ENCODE peak calls at places on chromosomes 7 and 10, in nine cellular contexts. L is astrocyte of the spinal cord; O is transverse colon; H is GM13976; P is kidney epithelial cell; Q is activated CD8-positive, alpha-beta T cell treated with anti-CD3 and anti-CD28 coated beads for 36 hours; D is AG09309; U is HCT116; G is neural crest cell. S is an unnamed sample.

GRCh38 chr10:8054498-8055407 is at the start of gene GATA3:
- DNase-seq in U (no peak), Q (peak), H (peak), D (no peak), O (peak), L (peak), G (no peak), P (peak), S (peak)

GRCh38 chr10:20303453-20304152 is 487.4 kb downstream of the PLXDC2 start:
- DNase-seq in Q (no peak), U (no peak), O (no peak), D (no peak), P (no peak), G (no peak), H (no peak), L (no peak), S (no peak)

GRCh38 chr7:151245360-151246160 is 2.9 kb downstream of the SMARCD3 start:
- DNase-seq in G (peak), D (no peak), L (no peak), U (no peak), Q (peak), H (peak), O (peak), P (no peak), S (peak)

GRCh38 chr10:74683067-74683466 is 143.3 kb upstream of the KAT6B start:
- DNase-seq in G (no peak), U (no peak), D (no peak), H (no peak), O (no peak), P (no peak), L (no peak), Q (no peak), S (no peak)

GRCh38 chr10:97763411-97763810 is 8.4 kb downstream of the SFRP5 start:
- DNase-seq in D (no peak), G (no peak), O (no peak), Q (no peak), P (no peak), U (no peak), L (no peak), H (no peak), S (peak)

GRCh38 chr7:82343-83155 is 109.8 kb upstream of the FAM20C start:
- DNase-seq in H (no peak), U (no peak), O (peak), Q (no peak), P (no peak), D (no peak), G (no peak), L (no peak), S (peak)

GRCh38 chr10:86666538-86666937 is 1.8 kb upstream of the LDB3 start:
- DNase-seq in P (no peak), U (no peak), L (no peak), O (no peak), D (no peak), H (no peak), Q (no peak), G (no peak), S (no peak)

GRCh38 chr7:46759711-46760480 is 822.0 kb downstream of the TNS3 start:
- DNase-seq in L (peak), D (peak), P (no peak), U (no peak), H (no peak), G (no peak), Q (no peak), O (no peak), S (no peak)

GRCh38 chr7:106405697-106406141 is 120.9 kb upstream of the NAMPT start:
- DNase-seq in P (no peak), H (no peak), G (no peak), Q (peak), D (no peak), O (no peak), L (no peak), U (no peak), S (no peak)

GRCh38 chr10:110500515-110500905 is 2.8 kb downstream of the DUSP5 start:
- DNase-seq in L (peak), G (no peak), H (no peak), U (no peak), P (no peak), Q (no peak), D (no peak), O (no peak), S (no peak)

GRCh38 chr7:95367606-95368005 is 28.6 kb downstream of the PON3 start:
- DNase-seq in P (no peak), O (no peak), D (no peak), U (no peak), Q (no peak), L (no peak), G (no peak), H (no peak), S (no peak)

GRCh38 chr7:51158742-51159441 is 157.7 kb downstream of the COBL start:
- DNase-seq in H (no peak), D (no peak), Q (no peak), L (no peak), U (no peak), G (no peak), P (no peak), O (no peak), S (no peak)

GRCh38 chr10:95428702-95429101 is 132.5 kb downstream of the SORBS1 start:
- DNase-seq in H (no peak), G (no peak), P (no peak), L (no peak), Q (no peak), D (no peak), U (no peak), O (no peak), S (no peak)

GRCh38 chr10:34157501-34157900 is 657.6 kb downstream of the PARD3 start:
- DNase-seq in H (no peak), L (no peak), P (no peak), Q (no peak), D (no peak), O (no peak), G (no peak), U (no peak), S (no peak)

GRCh38 chr10:63393050-63393449 is 72.7 kb downstream of the JMJD1C start:
- DNase-seq in D (no peak), H (no peak), P (no peak), L (no peak), U (no peak), O (no peak), Q (no peak), G (no peak), S (no peak)

GRCh38 chr10:110530131-110530831 is 32.6 kb downstream of the DUSP5 start:
- DNase-seq in G (peak), H (no peak), D (no peak), Q (peak), P (no peak), L (peak), U (peak), O (no peak), S (no peak)

GRCh38 chr10:14623931-14624330 is 150.8 kb downstream of the FAM107B start:
- DNase-seq in L (no peak), G (no peak), Q (no peak), H (no peak), O (no peak), P (no peak), U (no peak), D (no peak), S (no peak)

GRCh38 chr7:150369740-150370501 is 1.3 kb downstream of the REPIN1 start:
- DNase-seq in L (no peak), G (no peak), H (no peak), U (no peak), Q (no peak), D (no peak), P (no peak), O (no peak), S (no peak)

GRCh38 chr7:74560081-74560719 is 97.3 kb upstream of the GTF2I start:
- DNase-seq in L (no peak), D (no peak), P (no peak), G (no peak), O (no peak), U (no peak), Q (no peak), H (no peak), S (no peak)

GRCh38 chr10:70849582-70850016 is 33.9 kb downstream of the SGPL1 start:
- DNase-seq in P (peak), H (no peak), U (no peak), Q (no peak), D (peak), L (peak), O (no peak), G (no peak), S (no peak)

GRCh38 chr7:3042861-3043489 is 692 bp downstream of the CARD11 start:
- DNase-seq in D (no peak), G (no peak), U (no peak), P (no peak), Q (peak), L (no peak), O (peak), H (peak), S (no peak)

GRCh38 chr10:21808525-21808924 is 195.0 kb downstream of the DNAJC1 start:
- DNase-seq in D (no peak), P (no peak), Q (no peak), L (no peak), O (no peak), G (no peak), H (no peak), U (no peak), S (no peak)

GRCh38 chr7:42174391-42174848 is 62.6 kb downstream of the GLI3 start:
- DNase-seq in O (no peak), Q (no peak), H (no peak), G (no peak), L (peak), D (no peak), P (no peak), U (no peak), S (no peak)

GRCh38 chr7:151901828-151902227 is 24.9 kb upstream of the PRKAG2 start:
- DNase-seq in U (no peak), H (no peak), Q (no peak), O (no peak), L (no peak), D (no peak), P (no peak), G (no peak), S (no peak)

GRCh38 chr10:126671402-126671975 is 996 bp upstream of the C10orf90 start:
- DNase-seq in P (no peak), U (no peak), O (no peak), H (no peak), D (no peak), Q (no peak), G (no peak), L (no peak), S (no peak)

GRCh38 chr7:5143935-5144903 is 45.8 kb upstream of the WIPI2 start:
- DNase-seq in U (no peak), G (no peak), P (no peak), O (peak), Q (peak), D (no peak), L (no peak), H (peak), S (no peak)

GRCh38 chr7:5429857-5430611 is 6.4 kb upstream of the TNRC18 start:
- DNase-seq in P (no peak), D (no peak), L (no peak), H (no peak), G (no peak), Q (peak), O (peak), U (no peak), S (peak)

GRCh38 chr10:71419750-71420149 is 23.0 kb downstream of the CDH23 start:
- DNase-seq in Q (no peak), L (no peak), O (no peak), D (no peak), H (no peak), U (no peak), G (no peak), P (no peak), S (no peak)

GRCh38 chr7:44391746-44392617 is 66.6 kb upstream of the CAMK2B start:
- DNase-seq in Q (no peak), G (no peak), P (no peak), U (no peak), D (no peak), O (no peak), H (no peak), L (no peak), S (no peak)

GRCh38 chr7:36127075-36127740 is 25.8 kb upstream of the EEPD1 start:
- DNase-seq in O (no peak), D (no peak), Q (no peak), P (no peak), G (no peak), H (no peak), L (peak), U (no peak), S (no peak)

GRCh38 chr10:14365231-14365744 is 34.6 kb upstream of the FRMD4A start:
- DNase-seq in G (no peak), H (no peak), U (no peak), Q (no peak), P (no peak), L (no peak), O (no peak), D (no peak), S (no peak)

GRCh38 chr10:80529604-80530003 is 8.1 kb upstream of the SH2D4B start:
- DNase-seq in P (no peak), G (no peak), L (no peak), O (no peak), Q (peak), U (no peak), H (no peak), D (no peak), S (peak)

GRCh38 chr7:32044739-32045138 is 25.5 kb downstream of the PDE1C start:
- DNase-seq in Q (no peak), P (no peak), O (no peak), D (no peak), G (no peak), L (no peak), U (no peak), H (no peak), S (no peak)

GRCh38 chr7:100574362-100575205 is 884 bp upstream of the SAP25 start:
- DNase-seq in Q (no peak), D (no peak), O (no peak), U (no peak), G (no peak), H (no peak), P (no peak), L (no peak), S (peak)

GRCh38 chr7:30406664-30407425 is 71.7 kb downstream of the NOD1 start:
- DNase-seq in H (no peak), O (no peak), U (no peak), D (peak), G (no peak), P (no peak), L (no peak), Q (no peak), S (no peak)

GRCh38 chr7:130009848-130010688 is 41.1 kb downstream of the ZC3HC1 start:
- DNase-seq in P (peak), G (no peak), O (peak), Q (peak), D (peak), H (peak), L (peak), U (peak), S (peak)

GRCh38 chr10:52314007-52314821 is at the start of gene DKK1:
- DNase-seq in P (peak), L (peak), O (peak), H (peak), Q (peak), D (peak), G (peak), U (peak), S (peak)

GRCh38 chr10:68208424-68209042 is 23.4 kb downstream of the ATOH7 start:
- DNase-seq in G (peak), Q (peak), U (peak), P (peak), H (peak), O (peak), L (peak), D (peak), S (peak)

GRCh38 chr10:110151467-110151866 is 55.9 kb upstream of the MXI1 start:
- DNase-seq in L (no peak), U (no peak), G (no peak), H (no peak), P (no peak), Q (no peak), D (no peak), O (peak), S (peak)

GRCh38 chr7:45582136-45582742 is 8.1 kb downstream of the ADCY1 start:
- DNase-seq in U (no peak), O (no peak), G (no peak), H (no peak), D (no peak), Q (no peak), L (no peak), P (no peak), S (no peak)

GRCh38 chr7:45578467-45578866 is 4.3 kb downstream of the ADCY1 start:
- DNase-seq in H (no peak), P (no peak), G (no peak), Q (no peak), L (no peak), O (no peak), U (no peak), D (no peak), S (no peak)

GRCh38 chr7:45579386-45579785 is 5.2 kb downstream of the ADCY1 start:
- DNase-seq in Q (no peak), L (no peak), P (no peak), U (no peak), O (no peak), G (no peak), H (no peak), D (no peak), S (no peak)

GRCh38 chr7:45581271-45581780 is 7.2 kb downstream of the ADCY1 start:
- DNase-seq in P (no peak), O (no peak), G (no peak), H (no peak), Q (no peak), D (no peak), L (no peak), U (no peak), S (peak)

DNA sequence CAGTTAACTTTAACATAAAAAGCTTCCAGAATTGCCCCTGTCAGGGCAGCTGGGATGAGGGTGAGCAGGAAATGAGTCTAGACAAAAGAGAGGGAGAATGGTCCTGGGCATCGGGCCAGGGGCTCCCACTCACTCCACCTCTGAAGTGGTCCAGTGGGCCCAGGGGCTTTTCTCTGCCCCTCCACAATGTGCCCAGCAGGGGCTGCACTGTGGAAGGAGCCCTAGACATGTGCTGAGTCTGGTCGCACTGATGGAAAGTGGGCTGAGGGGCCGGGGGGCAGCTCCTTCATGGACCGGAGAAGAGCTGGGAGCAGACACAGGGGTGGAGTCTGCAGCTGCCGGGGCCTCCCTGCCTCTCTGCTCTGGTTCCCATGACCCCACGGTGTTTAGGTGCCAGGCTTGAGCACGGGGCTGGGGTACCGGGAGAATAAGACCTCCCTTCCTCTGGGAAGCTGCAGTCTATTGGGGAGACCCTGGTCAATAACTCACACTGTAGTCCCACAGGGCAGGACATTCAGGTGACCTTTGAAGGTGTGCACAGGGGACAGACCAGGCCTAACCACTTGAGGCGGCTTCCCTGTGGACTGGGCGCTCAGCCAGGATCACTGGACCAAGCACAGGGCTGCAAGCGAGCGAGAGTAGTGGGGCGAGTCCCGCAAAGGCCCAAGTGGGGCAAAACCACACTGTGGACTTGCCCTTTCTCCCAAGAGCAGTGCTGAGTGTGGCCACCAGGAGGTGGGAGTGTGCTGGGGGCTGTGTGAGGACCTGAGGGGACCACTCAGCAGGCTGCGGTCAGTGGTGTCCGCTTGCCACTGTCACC is 6.1 kb downstream of the ADCY1 start:
- DNase-seq in L (no peak), Q (no peak), P (no peak), G (no peak), O (no peak), H (no peak), U (no peak), D (no peak), S (no peak)
- TF ChIP-seq CTCF in L (peak), Q (no peak), P (peak), G (peak), O (no peak), H (no peak), U (peak), D (peak), S (no peak)

DNA sequence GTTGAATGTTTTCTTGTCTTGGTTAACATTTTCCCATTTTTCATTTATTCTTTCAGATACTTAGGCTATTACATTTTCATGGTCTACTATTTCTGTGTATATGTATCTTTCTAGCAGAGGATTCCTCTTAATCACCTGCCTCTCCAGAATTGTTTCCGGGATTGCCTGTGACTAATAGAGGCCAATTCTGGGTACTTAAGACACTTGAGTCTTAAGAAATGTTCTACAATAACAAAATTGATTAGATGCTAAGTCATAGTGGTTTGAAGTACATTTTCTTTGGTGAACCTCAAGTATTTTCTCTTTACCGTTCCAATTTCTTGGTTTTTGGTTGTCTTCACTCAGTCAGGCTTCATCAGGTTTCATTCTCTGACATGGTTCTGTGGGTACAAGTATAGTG is 26.4 kb downstream of the BBS9 start:
- DNase-seq in Q (no peak), O (no peak), H (no peak), P (peak), D (peak), L (peak), U (no peak), G (no peak), S (no peak)
- TF ChIP-seq CTCF in Q (no peak), O (no peak), H (no peak), P (no peak), D (no peak), L (no peak), U (no peak), G (no peak), S (no peak)

GRCh38 chr10:25934673-25935139 is 677 bp downstream of the MYO3A start:
- DNase-seq in O (peak), G (peak), D (no peak), Q (peak), P (no peak), H (peak), L (no peak), U (no peak), S (no peak)
- TF ChIP-seq CTCF in O (no peak), G (peak), D (no peak), Q (peak), P (peak), H (peak), L (peak), U (no peak), S (no peak)

GRCh38 chr7:138248609-138249008 is 172.3 kb downstream of the AKR1D1 start:
- DNase-seq in L (no peak), Q (no peak), G (no peak), H (no peak), U (no peak), O (no peak), D (no peak), P (no peak), S (no peak)

GRCh38 chr7:138247081-138247480 is 170.8 kb downstream of the AKR1D1 start:
- DNase-seq in D (no peak), L (no peak), U (no peak), G (no peak), P (no peak), O (no peak), H (no peak), Q (no peak), S (no peak)

GRCh38 chr7:138246391-138246790 is 170.1 kb downstream of the AKR1D1 start:
- DNase-seq in H (no peak), G (no peak), U (no peak), Q (no peak), L (no peak), D (no peak), O (no peak), P (no peak), S (no peak)

GRCh38 chr7:138245682-138246081 is 169.4 kb downstream of the AKR1D1 start:
- DNase-seq in L (no peak), P (no peak), D (no peak), Q (no peak), U (no peak), G (no peak), H (no peak), O (no peak), S (no peak)

DNA sequence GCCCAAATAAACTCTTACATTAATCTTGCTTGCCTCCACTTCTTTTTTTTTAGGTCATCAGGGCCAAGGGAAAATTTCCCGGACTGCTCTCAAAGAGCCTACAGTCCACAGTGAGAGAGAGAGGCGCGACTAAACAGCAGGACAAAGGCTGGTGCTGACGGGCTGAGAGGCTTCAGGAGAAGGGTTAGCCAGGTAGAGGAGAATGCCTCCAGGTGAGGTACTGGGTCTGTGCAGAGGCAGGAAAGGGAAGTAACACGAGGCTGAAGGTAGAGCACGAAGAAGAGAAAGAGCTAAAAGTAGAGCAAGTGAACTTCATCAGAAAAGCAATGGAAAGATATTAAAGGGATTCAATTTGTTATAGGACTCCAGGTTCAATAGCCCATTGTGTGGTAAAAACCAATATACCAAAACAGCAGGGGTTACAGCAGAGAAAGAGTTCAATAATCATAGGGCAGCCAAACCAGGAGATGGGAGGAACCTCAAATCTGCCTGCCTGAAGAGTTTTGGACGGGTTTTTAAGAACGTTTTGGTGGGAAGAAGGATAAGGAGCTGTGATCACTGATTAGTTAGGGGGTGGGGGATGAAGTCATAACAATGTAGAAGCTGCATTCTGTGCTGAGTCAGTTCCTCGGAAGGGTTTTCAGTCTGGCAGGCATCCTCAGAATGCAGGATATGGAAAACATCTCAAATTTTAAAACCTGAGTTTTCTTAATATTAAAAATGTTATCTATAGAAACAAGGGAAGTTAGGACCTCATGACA is 171.5 kb downstream of the AKR1D1 start:
- DNase-seq in O (no peak), D (no peak), U (no peak), P (no peak), G (no peak), Q (no peak), H (no peak), L (peak), S (no peak)
- TF ChIP-seq CTCF in O (no peak), D (no peak), U (no peak), P (no peak), G (no peak), Q (no peak), H (no peak), L (no peak), S (no peak)